ENCODE peak calls at places on chromosomes 2 and 18, in five cellular contexts. Z is GM23338, V is nephron progenitor cell, E is NCI-H1436, F is BE2C. B is an unnamed sample.

GRCh38 chr2:15640291-15640711 is 48.6 kb downstream of the DDX1 start:
- DNase-seq in F (no peak), E (no peak), V (no peak), Z (no peak), B (no peak)

GRCh38 chr2:136844546-136844945 is 79.2 kb downstream of the THSD7B start:
- DNase-seq in E (no peak), F (no peak), Z (no peak), V (no peak), B (no peak)

GRCh38 chr2:52473526-52473925 is 1294.1 kb upstream of the CHAC2 start:
- DNase-seq in F (no peak), E (no peak), Z (no peak), V (no peak), B (no peak)

GRCh38 chr2:202609381-202610145 is 25.2 kb upstream of the FAM117B start:
- DNase-seq in E (no peak), V (no peak), Z (no peak), F (no peak), B (no peak)

GRCh38 chr18:13649397-13650252 is 76.7 kb downstream of the FAM210A start:
- DNase-seq in Z (no peak), V (no peak), F (no peak), E (no peak), B (no peak)

GRCh38 chr2:238471-239268 is 25.2 kb downstream of the SH3YL1 start:
- DNase-seq in Z (no peak), V (no peak), F (no peak), E (no peak), B (no peak)

GRCh38 chr18:3066391-3067079 is 53.6 kb upstream of the LPIN2 start:
- DNase-seq in Z (no peak), E (no peak), F (no peak), V (no peak), B (no peak)

GRCh38 chr2:136110528-136110927 is 7.4 kb downstream of the CXCR4 start:
- DNase-seq in F (no peak), V (no peak), Z (no peak), E (no peak), B (no peak)

GRCh38 chr2:171522057-171522803 is at the start of gene CYBRD1:
- DNase-seq in V (peak), Z (peak), E (no peak), F (peak), B (no peak)

GRCh38 chr18:74316257-74317180 is 880 bp downstream of the C18orf63 start:
- DNase-seq in F (no peak), V (no peak), E (no peak), Z (peak), B (no peak)

GRCh38 chr2:96819101-96819875 is 3.2 kb downstream of the CNNM3 start:
- DNase-seq in V (no peak), Z (no peak), E (no peak), F (peak), B (no peak)

GRCh38 chr2:100703213-100703612 is 116.7 kb upstream of the NPAS2 start:
- DNase-seq in Z (no peak), F (no peak), V (no peak), E (no peak), B (no peak)

GRCh38 chr2:285990-286389 is 1.9 kb downstream of the ALKAL2 start:
- DNase-seq in V (no peak), Z (no peak), F (no peak), E (no peak), B (no peak)

GRCh38 chr2:23211987-23212583 is 172.9 kb upstream of the KLHL29 start:
- DNase-seq in Z (no peak), V (no peak), F (no peak), E (no peak), B (no peak)

GRCh38 chr2:161308178-161308955 is at the start of gene PSMD14:
- DNase-seq in E (peak), V (peak), F (peak), Z (peak), B (peak)

GRCh38 chr2:235554936-235555335 is 61.1 kb downstream of the AGAP1 start:
- DNase-seq in V (no peak), F (no peak), E (no peak), Z (no peak), B (no peak)

GRCh38 chr2:84022810-84023431 is 436.2 kb downstream of the SUCLG1 start:
- DNase-seq in F (peak), V (peak), E (no peak), Z (peak), B (no peak)

GRCh38 chr2:126368778-126369177 is 287.2 kb upstream of the GYPC start:
- DNase-seq in Z (no peak), F (no peak), V (no peak), E (no peak), B (no peak)